ENCODE peak calls at places on chromosomes 1 and 21, in five cellular contexts. One of them, this sample, is unnamed.

GRCh38 chr1:197915217-197915616 is 2.0 kb upstream of the LHX9 start:
- DNase-seq in HFFc6: no peak
- DNase-seq in SW480: no peak
- DNase-seq in SK-N-SH: peak
- DNase-seq in RKO: no peak
- DNase-seq in this sample: no peak

GRCh38 chr1:70767377-70767776 is 280.2 kb downstream of the PTGER3 start:
- DNase-seq in HFFc6: peak
- DNase-seq in RKO: no peak
- DNase-seq in SW480: no peak
- DNase-seq in SK-N-SH: no peak
- DNase-seq in this sample: no peak

GRCh38 chr1:35448344-35448801 is 108.8 kb downstream of the KIAA0319L start:
- DNase-seq in SK-N-SH: no peak
- DNase-seq in HFFc6: peak
- DNase-seq in SW480: no peak
- DNase-seq in RKO: no peak
- DNase-seq in this sample: no peak

GRCh38 chr1:115648717-115649691 is 7.2 kb downstream of the VANGL1 start:
- DNase-seq in HFFc6: no peak
- DNase-seq in SW480: no peak
- DNase-seq in SK-N-SH: no peak
- DNase-seq in RKO: no peak
- DNase-seq in this sample: no peak

GRCh38 chr1:68339505-68339904 is 107.2 kb upstream of the WLS start:
- DNase-seq in SK-N-SH: no peak
- DNase-seq in HFFc6: peak
- DNase-seq in SW480: no peak
- DNase-seq in RKO: no peak
- DNase-seq in this sample: no peak

GRCh38 chr21:29825936-29826335 is 113.9 kb downstream of the GRIK1 start:
- DNase-seq in HFFc6: no peak
- DNase-seq in SK-N-SH: no peak
- DNase-seq in RKO: no peak
- DNase-seq in SW480: no peak
- DNase-seq in this sample: no peak

GRCh38 chr1:162706003-162706402 is 73.7 kb downstream of the DDR2 start:
- DNase-seq in SK-N-SH: peak
- DNase-seq in HFFc6: no peak
- DNase-seq in SW480: no peak
- DNase-seq in RKO: no peak
- DNase-seq in this sample: no peak

GRCh38 chr1:201011616-201012015 is 11.9 kb downstream of the KIF21B start:
- DNase-seq in HFFc6: no peak
- DNase-seq in RKO: no peak
- DNase-seq in SK-N-SH: peak
- DNase-seq in SW480: no peak
- DNase-seq in this sample: no peak

GRCh38 chr1:66253330-66253921 is 280.5 kb upstream of the SGIP1 start:
- DNase-seq in SW480: peak
- DNase-seq in SK-N-SH: peak
- DNase-seq in RKO: peak
- DNase-seq in HFFc6: peak
- DNase-seq in this sample: no peak

GRCh38 chr1:22625262-22625925 is 11.0 kb upstream of the C1QA start:
- DNase-seq in RKO: peak
- DNase-seq in SK-N-SH: no peak
- DNase-seq in SW480: no peak
- DNase-seq in HFFc6: no peak
- DNase-seq in this sample: no peak

GRCh38 chr1:197695961-197696360 is 79.3 kb downstream of the DENND1B start:
- DNase-seq in HFFc6: no peak
- DNase-seq in SW480: no peak
- DNase-seq in SK-N-SH: no peak
- DNase-seq in RKO: no peak
- DNase-seq in this sample: no peak

GRCh38 chr1:227429447-227430359 is 111.4 kb upstream of the CDC42BPA start:
- DNase-seq in RKO: no peak
- DNase-seq in HFFc6: peak
- DNase-seq in SK-N-SH: no peak
- DNase-seq in SW480: peak
- DNase-seq in this sample: no peak

GRCh38 chr1:81738902-81739301 is 61.8 kb upstream of the ADGRL2 start:
- DNase-seq in SW480: no peak
- DNase-seq in SK-N-SH: no peak
- DNase-seq in HFFc6: no peak
- DNase-seq in RKO: no peak
- DNase-seq in this sample: no peak

GRCh38 chr1:56864430-56864829 is 9.8 kb downstream of the C8A start:
- DNase-seq in RKO: no peak
- DNase-seq in SK-N-SH: no peak
- DNase-seq in SW480: no peak
- DNase-seq in HFFc6: peak
- DNase-seq in this sample: no peak

GRCh38 chr21:33947451-33948095 is 32.0 kb upstream of the ATP5PO start:
- DNase-seq in RKO: peak
- DNase-seq in HFFc6: peak
- DNase-seq in SW480: peak
- DNase-seq in SK-N-SH: peak
- DNase-seq in this sample: peak

GRCh38 chr1:153697191-153697872 is 18.8 kb downstream of the NPR1 start:
- DNase-seq in RKO: no peak
- DNase-seq in SK-N-SH: peak
- DNase-seq in SW480: no peak
- DNase-seq in HFFc6: no peak
- DNase-seq in this sample: no peak

GRCh38 chr1:66302810-66303209 is 231.1 kb upstream of the SGIP1 start:
- DNase-seq in HFFc6: peak
- DNase-seq in RKO: no peak
- DNase-seq in SK-N-SH: no peak
- DNase-seq in SW480: no peak
- DNase-seq in this sample: no peak

GRCh38 chr1:94395748-94396309 is 22.4 kb upstream of the ABCD3 start:
- DNase-seq in HFFc6: no peak
- DNase-seq in RKO: no peak
- DNase-seq in SW480: no peak
- DNase-seq in SK-N-SH: no peak
- DNase-seq in this sample: no peak

GRCh38 chr1:230772457-230773395 is 25.5 kb downstream of the CAPN9 start:
- DNase-seq in SK-N-SH: peak
- DNase-seq in RKO: no peak
- DNase-seq in HFFc6: peak
- DNase-seq in SW480: peak
- DNase-seq in this sample: no peak

GRCh38 chr1:117606608-117607261 is 887 bp downstream of the TENT5C start:
- DNase-seq in SW480: peak
- DNase-seq in RKO: no peak
- DNase-seq in HFFc6: peak
- DNase-seq in SK-N-SH: no peak
- DNase-seq in this sample: peak

GRCh38 chr1:30798389-30798951 is 40.9 kb upstream of the LAPTM5 start:
- DNase-seq in RKO: no peak
- DNase-seq in SK-N-SH: peak
- DNase-seq in HFFc6: no peak
- DNase-seq in SW480: no peak
- DNase-seq in this sample: no peak

GRCh38 chr21:29300547-29301138 is 1.9 kb downstream of the BACH1 start:
- DNase-seq in SW480: no peak
- DNase-seq in HFFc6: no peak
- DNase-seq in RKO: no peak
- DNase-seq in SK-N-SH: no peak
- DNase-seq in this sample: no peak